ENCODE peak calls at places on chromosome 4, in five cellular contexts. D is left kidney, E is T-helper 9 cell, N is mucosa of descending colon, O is left cardiac atrium. V is an unnamed sample.

GRCh38 chr4:125728568-125728967 is 413.8 kb downstream of the FAT4 start:
- DNase-seq in D (no peak), E (no peak), N (no peak), O (peak), V (peak)

GRCh38 chr4:68599150-68599549 is 23.0 kb upstream of the UGT2B17 start:
- DNase-seq in D (no peak), E (no peak), N (no peak), O (no peak), V (no peak)

GRCh38 chr4:97587912-97588311 is 555.4 kb downstream of the STPG2 start:
- DNase-seq in D (no peak), E (no peak), N (no peak), O (no peak), V (no peak)

GRCh38 chr4:19684079-19684478 is 567.6 kb upstream of the SLIT2 start:
- DNase-seq in D (peak), E (no peak), N (no peak), O (no peak), V (no peak)

GRCh38 chr4:121676388-121677075 is 20.2 kb downstream of the ANXA5 start:
- DNase-seq in D (no peak), E (no peak), N (no peak), O (no peak), V (no peak)

GRCh38 chr4:22129454-22130075 is 181.0 kb upstream of the KCNIP4 start:
- DNase-seq in D (peak), E (no peak), N (no peak), O (no peak), V (no peak)

GRCh38 chr4:15754323-15754722 is 23.8 kb upstream of the CD38 start:
- DNase-seq in D (no peak), E (peak), N (no peak), O (no peak), V (no peak)

GRCh38 chr4:3523628-3524221 is 8.5 kb downstream of the LRPAP1 start:
- DNase-seq in D (no peak), E (no peak), N (peak), O (no peak), V (no peak)

GRCh38 chr4:76011700-76012387 is 4.5 kb upstream of the CXCL9 start:
- DNase-seq in D (peak), E (no peak), N (no peak), O (no peak), V (peak)

GRCh38 chr4:174553828-174554227 is 31.5 kb upstream of the HPGD start:
- DNase-seq in D (no peak), E (no peak), N (no peak), O (no peak), V (no peak)

GRCh38 chr4:168421671-168422070 is 58.6 kb downstream of the DDX60L start:
- DNase-seq in D (no peak), E (no peak), N (no peak), O (no peak), V (no peak)

GRCh38 chr4:158885564-158885963 is 116.7 kb downstream of the FNIP2 start:
- DNase-seq in D (no peak), E (no peak), N (no peak), O (no peak), V (no peak)

GRCh38 chr4:31518796-31519250 is 798.7 kb downstream of the PCDH7 start:
- DNase-seq in D (no peak), E (no peak), N (no peak), O (no peak), V (no peak)

GRCh38 chr4:11720292-11720691 is 291.6 kb upstream of the HS3ST1 start:
- DNase-seq in D (peak), E (no peak), N (no peak), O (no peak), V (no peak)

GRCh38 chr4:150578745-150579470 is 3.0 kb upstream of the MAB21L2 start:
- DNase-seq in D (peak), E (no peak), N (no peak), O (peak), V (no peak)

V was measured in AG04449.